ENCODE peak calls at places on chromosome 10, in eight cellular contexts. One of them, this sample, is unnamed.

GRCh38 chr10:35394934-35395333 is 58.6 kb downstream of the CCNY start:
- DNase-seq in left ventricle myocardium inferior: no peak
- DNase-seq in right lobe of liver: no peak
- DNase-seq in naive thymus-derived CD4-positive, alpha-beta T cell: no peak
- DNase-seq in PC-3: peak; percentile 58
- DNase-seq in H9: no peak
- DNase-seq in sigmoid colon: no peak
- DNase-seq in CD8-positive, alpha-beta memory T cell: no peak
- DNase-seq in this sample: no peak

GRCh38 chr10:11678074-11678793 is 63.9 kb upstream of the ECHDC3 start:
- DNase-seq in left ventricle myocardium inferior: no peak
- DNase-seq in sigmoid colon: peak; percentile 55
- DNase-seq in PC-3: no peak
- DNase-seq in CD8-positive, alpha-beta memory T cell: no peak
- DNase-seq in H9: no peak
- DNase-seq in naive thymus-derived CD4-positive, alpha-beta T cell: no peak
- DNase-seq in right lobe of liver: no peak
- DNase-seq in this sample: peak; percentile 25

GRCh38 chr10:81600185-81600584 is 274.8 kb upstream of the NRG3 start:
- DNase-seq in right lobe of liver: no peak
- DNase-seq in naive thymus-derived CD4-positive, alpha-beta T cell: no peak
- DNase-seq in left ventricle myocardium inferior: no peak
- DNase-seq in CD8-positive, alpha-beta memory T cell: no peak
- DNase-seq in H9: no peak
- DNase-seq in PC-3: peak; percentile 55
- DNase-seq in sigmoid colon: no peak
- DNase-seq in this sample: peak; percentile 28

GRCh38 chr10:73209705-73210104 is 37.4 kb downstream of the DNAJC9 start:
- DNase-seq in naive thymus-derived CD4-positive, alpha-beta T cell: no peak
- DNase-seq in CD8-positive, alpha-beta memory T cell: no peak
- DNase-seq in PC-3: peak; percentile 81
- DNase-seq in H9: no peak
- DNase-seq in sigmoid colon: no peak
- DNase-seq in right lobe of liver: no peak
- DNase-seq in left ventricle myocardium inferior: no peak
- DNase-seq in this sample: peak; percentile 25

GRCh38 chr10:133418289-133418993 is 6.0 kb downstream of the SPRN start:
- DNase-seq in sigmoid colon: no peak
- DNase-seq in PC-3: no peak
- DNase-seq in left ventricle myocardium inferior: no peak
- DNase-seq in CD8-positive, alpha-beta memory T cell: no peak
- DNase-seq in H9: no peak
- DNase-seq in right lobe of liver: no peak
- DNase-seq in naive thymus-derived CD4-positive, alpha-beta T cell: no peak
- DNase-seq in this sample: no peak

GRCh38 chr10:35341521-35341920 is 5.2 kb downstream of the CCNY start:
- DNase-seq in H9: no peak
- DNase-seq in PC-3: no peak
- DNase-seq in naive thymus-derived CD4-positive, alpha-beta T cell: peak; percentile 60
- DNase-seq in sigmoid colon: no peak
- DNase-seq in right lobe of liver: no peak
- DNase-seq in CD8-positive, alpha-beta memory T cell: no peak
- DNase-seq in left ventricle myocardium inferior: no peak
- DNase-seq in this sample: no peak

GRCh38 chr10:13302821-13303555 is 3.1 kb upstream of the PHYH start:
- DNase-seq in left ventricle myocardium inferior: no peak
- DNase-seq in PC-3: no peak
- DNase-seq in right lobe of liver: no peak
- DNase-seq in sigmoid colon: no peak
- DNase-seq in naive thymus-derived CD4-positive, alpha-beta T cell: no peak
- DNase-seq in CD8-positive, alpha-beta memory T cell: no peak
- DNase-seq in H9: no peak
- DNase-seq in this sample: no peak

GRCh38 chr10:22447068-22447467 is 101.8 kb downstream of the SPAG6 start:
- DNase-seq in naive thymus-derived CD4-positive, alpha-beta T cell: no peak
- DNase-seq in PC-3: no peak
- DNase-seq in CD8-positive, alpha-beta memory T cell: no peak
- DNase-seq in sigmoid colon: no peak
- DNase-seq in H9: no peak
- DNase-seq in left ventricle myocardium inferior: no peak
- DNase-seq in right lobe of liver: no peak
- DNase-seq in this sample: no peak

GRCh38 chr10:98390406-98390805 is 24.6 kb downstream of the PYROXD2 start:
- DNase-seq in sigmoid colon: no peak
- DNase-seq in right lobe of liver: no peak
- DNase-seq in naive thymus-derived CD4-positive, alpha-beta T cell: no peak
- DNase-seq in CD8-positive, alpha-beta memory T cell: no peak
- DNase-seq in left ventricle myocardium inferior: no peak
- DNase-seq in PC-3: no peak
- DNase-seq in H9: no peak
- DNase-seq in this sample: no peak

GRCh38 chr10:32237644-32238345 is 109.2 kb downstream of the EPC1 start:
- DNase-seq in sigmoid colon: no peak
- DNase-seq in right lobe of liver: no peak
- DNase-seq in CD8-positive, alpha-beta memory T cell: no peak
- DNase-seq in naive thymus-derived CD4-positive, alpha-beta T cell: no peak
- DNase-seq in left ventricle myocardium inferior: no peak
- DNase-seq in PC-3: peak; percentile 89
- DNase-seq in H9: no peak
- DNase-seq in this sample: peak; percentile 30

GRCh38 chr10:123567984-123568745 is 98.0 kb upstream of the GPR26 start:
- DNase-seq in PC-3: no peak
- DNase-seq in CD8-positive, alpha-beta memory T cell: no peak
- DNase-seq in sigmoid colon: peak; percentile 43
- DNase-seq in right lobe of liver: no peak
- DNase-seq in left ventricle myocardium inferior: no peak
- DNase-seq in H9: peak; percentile 13
- DNase-seq in naive thymus-derived CD4-positive, alpha-beta T cell: no peak
- DNase-seq in this sample: no peak

GRCh38 chr10:26642896-26643653 is 54.4 kb upstream of the PDSS1 start:
- DNase-seq in PC-3: no peak
- DNase-seq in H9: peak; percentile 63
- DNase-seq in naive thymus-derived CD4-positive, alpha-beta T cell: no peak
- DNase-seq in right lobe of liver: no peak
- DNase-seq in left ventricle myocardium inferior: no peak
- DNase-seq in sigmoid colon: no peak
- DNase-seq in CD8-positive, alpha-beta memory T cell: no peak
- DNase-seq in this sample: no peak

GRCh38 chr10:104450954-104451353 is 97.3 kb downstream of the CFAP58 start:
- DNase-seq in right lobe of liver: no peak
- DNase-seq in left ventricle myocardium inferior: no peak
- DNase-seq in PC-3: no peak
- DNase-seq in naive thymus-derived CD4-positive, alpha-beta T cell: no peak
- DNase-seq in H9: no peak
- DNase-seq in sigmoid colon: no peak
- DNase-seq in CD8-positive, alpha-beta memory T cell: no peak
- DNase-seq in this sample: no peak

GRCh38 chr10:78811174-78811573 is 257.6 kb upstream of the ZMIZ1 start:
- DNase-seq in sigmoid colon: no peak
- DNase-seq in left ventricle myocardium inferior: no peak
- DNase-seq in right lobe of liver: no peak
- DNase-seq in naive thymus-derived CD4-positive, alpha-beta T cell: no peak
- DNase-seq in PC-3: peak; percentile 83
- DNase-seq in CD8-positive, alpha-beta memory T cell: no peak
- DNase-seq in H9: no peak
- DNase-seq in this sample: no peak

GRCh38 chr10:86953747-86954680 is 3.4 kb downstream of the MMRN2 start:
- DNase-seq in naive thymus-derived CD4-positive, alpha-beta T cell: no peak
- DNase-seq in right lobe of liver: no peak
- DNase-seq in PC-3: no peak
- DNase-seq in left ventricle myocardium inferior: peak; percentile 77
- DNase-seq in H9: peak; percentile 97
- DNase-seq in sigmoid colon: peak; percentile 67
- DNase-seq in CD8-positive, alpha-beta memory T cell: no peak
- DNase-seq in this sample: peak; percentile 44

GRCh38 chr10:70996549-70996948 is 108.2 kb upstream of the PCBD1 start:
- DNase-seq in naive thymus-derived CD4-positive, alpha-beta T cell: no peak
- DNase-seq in left ventricle myocardium inferior: no peak
- DNase-seq in right lobe of liver: no peak
- DNase-seq in PC-3: no peak
- DNase-seq in CD8-positive, alpha-beta memory T cell: no peak
- DNase-seq in sigmoid colon: no peak
- DNase-seq in H9: no peak
- DNase-seq in this sample: no peak

GRCh38 chr10:132606536-132607316 is 69.1 kb downstream of the INPP5A start:
- DNase-seq in PC-3: no peak
- DNase-seq in H9: no peak
- DNase-seq in naive thymus-derived CD4-positive, alpha-beta T cell: no peak
- DNase-seq in sigmoid colon: peak; percentile 74
- DNase-seq in CD8-positive, alpha-beta memory T cell: no peak
- DNase-seq in left ventricle myocardium inferior: peak; percentile 56
- DNase-seq in right lobe of liver: peak; percentile 26
- DNase-seq in this sample: peak; percentile 41

GRCh38 chr10:26959841-26960240 is 99.1 kb upstream of the ABI1 start:
- DNase-seq in H9: no peak
- DNase-seq in naive thymus-derived CD4-positive, alpha-beta T cell: no peak
- DNase-seq in right lobe of liver: no peak
- DNase-seq in PC-3: no peak
- DNase-seq in sigmoid colon: no peak
- DNase-seq in CD8-positive, alpha-beta memory T cell: no peak
- DNase-seq in left ventricle myocardium inferior: no peak
- DNase-seq in this sample: no peak

GRCh38 chr10:48811461-48811860 is 126.8 kb downstream of the WDFY4 start:
- DNase-seq in H9: no peak
- DNase-seq in PC-3: peak; percentile 24
- DNase-seq in naive thymus-derived CD4-positive, alpha-beta T cell: no peak
- DNase-seq in left ventricle myocardium inferior: no peak
- DNase-seq in sigmoid colon: no peak
- DNase-seq in right lobe of liver: no peak
- DNase-seq in CD8-positive, alpha-beta memory T cell: no peak
- DNase-seq in this sample: no peak

GRCh38 chr10:33122014-33122788 is 164.2 kb upstream of the ITGB1 start:
- DNase-seq in CD8-positive, alpha-beta memory T cell: no peak
- DNase-seq in naive thymus-derived CD4-positive, alpha-beta T cell: no peak
- DNase-seq in left ventricle myocardium inferior: no peak
- DNase-seq in H9: no peak
- DNase-seq in PC-3: peak; percentile 9
- DNase-seq in sigmoid colon: no peak
- DNase-seq in right lobe of liver: peak; percentile 45
- DNase-seq in this sample: peak; percentile 51

GRCh38 chr10:98323221-98324164 is 55.5 kb upstream of the LOXL4 start:
- DNase-seq in right lobe of liver: peak; percentile 55
- DNase-seq in naive thymus-derived CD4-positive, alpha-beta T cell: no peak
- DNase-seq in sigmoid colon: peak; percentile 82
- DNase-seq in PC-3: peak; percentile 94
- DNase-seq in CD8-positive, alpha-beta memory T cell: no peak
- DNase-seq in left ventricle myocardium inferior: peak; percentile 74
- DNase-seq in H9: no peak
- DNase-seq in this sample: peak; percentile 91

GRCh38 chr10:58280982-58281752 is 12.2 kb downstream of the CISD1 start:
- DNase-seq in left ventricle myocardium inferior: no peak
- DNase-seq in right lobe of liver: no peak
- DNase-seq in H9: no peak
- DNase-seq in CD8-positive, alpha-beta memory T cell: no peak
- DNase-seq in sigmoid colon: no peak
- DNase-seq in naive thymus-derived CD4-positive, alpha-beta T cell: no peak
- DNase-seq in PC-3: no peak
- DNase-seq in this sample: no peak

GRCh38 chr10:93333278-93333978 is 148.7 kb downstream of the MYOF start:
- DNase-seq in PC-3: peak; percentile 62
- DNase-seq in right lobe of liver: no peak
- DNase-seq in left ventricle myocardium inferior: no peak
- DNase-seq in CD8-positive, alpha-beta memory T cell: no peak
- DNase-seq in sigmoid colon: no peak
- DNase-seq in H9: peak; percentile 45
- DNase-seq in naive thymus-derived CD4-positive, alpha-beta T cell: no peak
- DNase-seq in this sample: no peak
- H3K27ac ChIP-seq in PC-3: peak overlapping the region; percentile 98
- H3K27ac ChIP-seq in right lobe of liver: no peak overlapping the region
- H3K27ac ChIP-seq in left ventricle myocardium inferior: no peak overlapping the region
- H3K27ac ChIP-seq in CD8-positive, alpha-beta memory T cell: no peak overlapping the region
- H3K27ac ChIP-seq in sigmoid colon: no peak overlapping the region
- H3K27ac ChIP-seq in H9: no peak overlapping the region
- H3K27ac ChIP-seq in naive thymus-derived CD4-positive, alpha-beta T cell: no peak overlapping the region
- H3K27ac ChIP-seq in this sample: no peak overlapping the region

DNA sequence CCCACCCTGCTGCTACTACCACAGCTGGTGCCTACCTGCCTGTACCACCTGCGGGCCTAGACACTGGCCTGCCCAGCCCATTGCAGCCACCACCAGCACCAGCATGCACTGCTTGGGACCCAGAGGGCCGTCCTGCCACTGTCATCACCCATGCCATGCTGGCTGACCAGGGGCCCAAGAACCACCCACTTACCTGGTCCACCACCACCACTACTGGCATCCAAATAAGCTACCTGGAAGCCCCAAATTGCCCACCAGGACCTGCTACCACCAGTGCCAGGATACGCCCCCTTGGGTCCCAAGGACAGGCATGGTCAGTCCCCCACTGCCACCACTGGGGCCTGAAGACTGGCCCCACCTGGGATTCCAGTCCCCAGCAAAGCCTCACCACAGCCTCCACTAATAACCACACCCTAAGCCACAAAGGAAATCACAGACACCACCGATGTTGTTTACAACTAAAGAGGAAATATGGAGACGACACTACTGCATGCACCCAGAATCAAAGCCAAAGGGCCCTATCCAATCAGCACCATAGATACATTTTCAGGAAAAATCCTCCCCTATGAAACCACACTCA is 70.5 kb upstream of the DIP2C start:
- DNase-seq in left ventricle myocardium inferior: no peak
- DNase-seq in right lobe of liver: no peak
- DNase-seq in sigmoid colon: no peak
- DNase-seq in PC-3: no peak
- DNase-seq in CD8-positive, alpha-beta memory T cell: no peak
- DNase-seq in H9: no peak
- DNase-seq in naive thymus-derived CD4-positive, alpha-beta T cell: no peak
- DNase-seq in this sample: no peak
- H3K27me3 ChIP-seq in left ventricle myocardium inferior: peaks cover 12% of the 10 kb centered on the region
- H3K27me3 ChIP-seq in right lobe of liver: no peaks in the 10 kb centered on the region
- H3K27me3 ChIP-seq in sigmoid colon: no peaks in the 10 kb centered on the region
- H3K27me3 ChIP-seq in PC-3: peaks cover 7% of the 10 kb centered on the region
- H3K27me3 ChIP-seq in CD8-positive, alpha-beta memory T cell: no peaks in the 10 kb centered on the region
- H3K27me3 ChIP-seq in H9: no peaks in the 10 kb centered on the region
- H3K27me3 ChIP-seq in naive thymus-derived CD4-positive, alpha-beta T cell: no peaks in the 10 kb centered on the region
- H3K27me3 ChIP-seq in this sample: no peaks in the 10 kb centered on the region

GRCh38 chr10:103449208-103450144 is 2.7 kb downstream of the CALHM2 start:
- DNase-seq in PC-3: no peak
- DNase-seq in right lobe of liver: no peak
- DNase-seq in naive thymus-derived CD4-positive, alpha-beta T cell: no peak
- DNase-seq in H9: no peak
- DNase-seq in CD8-positive, alpha-beta memory T cell: no peak
- DNase-seq in left ventricle myocardium inferior: no peak
- DNase-seq in sigmoid colon: no peak
- DNase-seq in this sample: no peak
- H3K27ac ChIP-seq in PC-3: no peak overlapping the region
- H3K27ac ChIP-seq in right lobe of liver: no peak overlapping the region
- H3K27ac ChIP-seq in naive thymus-derived CD4-positive, alpha-beta T cell: peak overlapping the region; percentile 9
- H3K27ac ChIP-seq in H9: no peak overlapping the region
- H3K27ac ChIP-seq in CD8-positive, alpha-beta memory T cell: no peak overlapping the region
- H3K27ac ChIP-seq in left ventricle myocardium inferior: peak overlapping the region; percentile 94
- H3K27ac ChIP-seq in sigmoid colon: peak overlapping the region; percentile 88
- H3K27ac ChIP-seq in this sample: no peak overlapping the region

DNA sequence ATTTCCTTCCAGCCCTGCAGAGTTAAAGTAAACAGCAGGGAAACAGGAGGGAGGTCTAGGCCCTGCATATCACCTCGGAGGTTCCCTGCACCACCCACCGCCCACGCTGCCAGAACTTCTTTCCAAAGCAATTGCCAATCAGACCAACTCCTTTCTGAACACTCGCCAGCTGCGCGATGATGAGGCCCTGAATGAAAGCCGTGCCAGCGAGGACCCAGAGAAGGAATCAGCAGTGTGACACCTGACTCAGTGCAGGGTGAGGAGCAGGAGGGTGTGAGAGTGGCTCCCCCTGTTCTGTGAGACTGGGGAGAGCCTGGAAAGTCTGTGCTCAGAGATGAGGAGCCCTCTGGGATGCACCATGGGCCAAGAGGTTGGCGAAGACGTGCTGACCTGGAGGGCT is 3.3 kb upstream of the TCERG1L start:
- DNase-seq in naive thymus-derived CD4-positive, alpha-beta T cell: no peak
- DNase-seq in CD8-positive, alpha-beta memory T cell: no peak
- DNase-seq in left ventricle myocardium inferior: no peak
- DNase-seq in right lobe of liver: no peak
- DNase-seq in H9: no peak
- DNase-seq in sigmoid colon: no peak
- DNase-seq in PC-3: no peak
- DNase-seq in this sample: no peak
- H3K27me3 ChIP-seq in naive thymus-derived CD4-positive, alpha-beta T cell: no peaks in the 10 kb centered on the region
- H3K27me3 ChIP-seq in CD8-positive, alpha-beta memory T cell: no peaks in the 10 kb centered on the region
- H3K27me3 ChIP-seq in left ventricle myocardium inferior: peaks cover 98% of the 10 kb centered on the region
- H3K27me3 ChIP-seq in right lobe of liver: peaks cover 22% of the 10 kb centered on the region
- H3K27me3 ChIP-seq in H9: no peaks in the 10 kb centered on the region
- H3K27me3 ChIP-seq in sigmoid colon: peaks cover 29% of the 10 kb centered on the region
- H3K27me3 ChIP-seq in PC-3: peaks cover 9% of the 10 kb centered on the region
- H3K27me3 ChIP-seq in this sample: peaks cover 11% of the 10 kb centered on the region

This sample was measured in brain microvascular endothelial cell.